ENCODE peak calls at places on chromosome 17, in eight cellular contexts. W is GM12865; X is mesendoderm; G is choroid plexus epithelial cell; O is stimulated activated CD4-positive, alpha-beta T cell treated with anti-CD3 and anti-CD28 coated beads, Interleukin-2, amount 100 ng/mL, for 48 hours; T is NCI-H1092; M is AML-193; B is endothelial cell. C is an unnamed sample.

GRCh38 chr17:69757794-69758430 is 317.1 kb upstream of the KCNJ16 start:
- DNase-seq in O (no peak), X (no peak), G (peak), T (no peak), M (no peak), B (no peak), W (no peak), C (no peak)

GRCh38 chr17:48723555-48724239 is 712 bp downstream of the PRAC2 start:
- DNase-seq in O (no peak), B (no peak), M (no peak), X (peak), G (no peak), T (no peak), W (no peak), C (no peak)

GRCh38 chr17:55735784-55736405 is 13.2 kb upstream of the TMEM100 start:
- DNase-seq in B (peak), O (peak), W (peak), G (peak), T (no peak), X (peak), M (peak), C (peak)

GRCh38 chr17:45584092-45585036 is 93.8 kb upstream of the PLEKHM1 start:
- DNase-seq in B (peak), W (peak), X (peak), G (peak), T (no peak), M (no peak), O (peak), C (no peak)

GRCh38 chr17:73697872-73698271 is 53.6 kb upstream of the SDK2 start:
- DNase-seq in B (no peak), O (no peak), T (peak), G (no peak), X (peak), W (no peak), M (no peak), C (no peak)

GRCh38 chr17:17779015-17779611 is 57.7 kb downstream of the SREBF1 start:
- DNase-seq in B (no peak), W (no peak), T (no peak), X (no peak), G (no peak), O (no peak), M (no peak), C (no peak)

GRCh38 chr17:57993471-57994365 is 5.7 kb upstream of the VEZF1 start:
- DNase-seq in X (no peak), W (peak), T (peak), O (no peak), M (peak), B (no peak), G (peak), C (no peak)

GRCh38 chr17:7634384-7634783 is 4.4 kb downstream of the SHBG start:
- DNase-seq in B (peak), W (no peak), T (peak), M (peak), O (peak), X (peak), G (peak), C (no peak)

GRCh38 chr17:81004336-81005015 is 12.8 kb downstream of the CHMP6 start:
- DNase-seq in G (no peak), T (no peak), B (no peak), X (peak), M (no peak), O (peak), W (no peak), C (no peak)

GRCh38 chr17:29613371-29613837 is 9.3 kb downstream of the CORO6 start:
- DNase-seq in G (peak), O (peak), T (no peak), M (no peak), B (peak), X (peak), W (peak), C (peak)

GRCh38 chr17:77581480-77581879 is 377.0 kb upstream of the TNRC6C start:
- DNase-seq in T (no peak), G (peak), X (no peak), O (no peak), W (no peak), B (no peak), M (no peak), C (no peak)

GRCh38 chr17:40686192-40686591 is 17.4 kb downstream of the KRT24 start:
- DNase-seq in B (no peak), M (no peak), G (no peak), T (no peak), O (no peak), X (no peak), W (no peak), C (no peak)

GRCh38 chr17:46182961-46183360 is 10.3 kb downstream of the KANSL1 start:
- DNase-seq in B (no peak), O (no peak), M (no peak), G (no peak), T (no peak), W (peak), X (peak), C (no peak)